ENCODE peak calls at places on chromosomes 12 and 14, in four cellular contexts. Z is RKO, H is adipocyte, C is posterior vena cava. D is an unnamed sample.

GRCh38 chr12:132610896-132611602 is 667 bp upstream of the LRCOL1 start:
- DNase-seq in Z (no peak), H (no peak), C (no peak), D (no peak)

GRCh38 chr12:5511644-5512584 is 80.0 kb downstream of the NTF3 start:
- DNase-seq in Z (no peak), H (peak), C (no peak), D (no peak)

GRCh38 chr12:108697905-108698304 is 33.4 kb downstream of the CORO1C start:
- DNase-seq in Z (no peak), H (no peak), C (no peak), D (no peak)

GRCh38 chr12:22518998-22519397 is 25.3 kb downstream of the C2CD5 start:
- DNase-seq in Z (no peak), H (no peak), C (no peak), D (no peak)

GRCh38 chr14:53032161-53032803 is 81.4 kb upstream of the FERMT2 start:
- DNase-seq in Z (peak), H (peak), C (no peak), D (peak)

GRCh38 chr14:54364555-54365415 is 32.0 kb upstream of the CDKN3 start:
- DNase-seq in Z (no peak), H (peak), C (peak), D (no peak)

GRCh38 chr12:49882248-49882850 is 21.4 kb downstream of the FAIM2 start:
- DNase-seq in Z (no peak), H (no peak), C (peak), D (no peak)

GRCh38 chr12:120800665-120801064 is 75.0 kb downstream of the ACADS start:
- DNase-seq in Z (no peak), H (no peak), C (no peak), D (no peak)

GRCh38 chr14:96349286-96350075 is 13.7 kb downstream of the ATG2B start:
- DNase-seq in Z (no peak), H (no peak), C (no peak), D (no peak)

GRCh38 chr12:80151131-80151530 is 51.8 kb downstream of the OTOGL start:
- DNase-seq in Z (no peak), H (no peak), C (no peak), D (no peak)

GRCh38 chr12:113874999-113875561 is 91.0 kb downstream of the RBM19 start:
- DNase-seq in Z (no peak), H (no peak), C (no peak), D (no peak)

GRCh38 chr14:36724162-36724561 is 62.5 kb downstream of the PAX9 start:
- DNase-seq in Z (no peak), H (no peak), C (no peak), D (no peak)

GRCh38 chr14:79044894-79045624 is 874.9 kb downstream of the NRXN3 start:
- DNase-seq in Z (peak), H (peak), C (no peak), D (no peak)

GRCh38 chr12:27779416-27779815 is 617 bp upstream of the KLHL42 start:
- DNase-seq in Z (peak), H (no peak), C (no peak), D (peak)

GRCh38 chr14:94673071-94673470 is 60.9 kb downstream of the SERPINA3 start:
- DNase-seq in Z (no peak), H (no peak), C (no peak), D (no peak)

GRCh38 chr14:96120392-96120791 is 81.2 kb downstream of the C14orf132 start:
- DNase-seq in Z (no peak), H (no peak), C (no peak), D (no peak)

GRCh38 chr12:57868870-57869609 is 22.5 kb upstream of the CTDSP2 start:
- DNase-seq in Z (no peak), H (no peak), C (peak), D (peak)

GRCh38 chr14:51066576-51066975 is 28.3 kb downstream of the TRIM9 start:
- DNase-seq in Z (no peak), H (no peak), C (no peak), D (no peak)

GRCh38 chr14:106877527-106877926 is 1351.1 kb downstream of the TMEM121 start:
- DNase-seq in Z (no peak), H (no peak), C (no peak), D (no peak)

GRCh38 chr14:84493779-84494178 is 1036.2 kb upstream of the FLRT2 start:
- DNase-seq in Z (no peak), H (no peak), C (no peak), D (no peak)

GRCh38 chr14:24071144-24071697 is at the start of gene CPNE6:
- DNase-seq in Z (no peak), H (no peak), C (peak), D (no peak)

GRCh38 chr14:93082576-93083001 is 33.1 kb downstream of the ITPK1 start:
- DNase-seq in Z (no peak), H (no peak), C (no peak), D (no peak)

GRCh38 chr14:81625343-81625742 is 91.7 kb upstream of the SEL1L start:
- DNase-seq in Z (peak), H (peak), C (no peak), D (peak)

GRCh38 chr12:65885312-65885711 is 61.0 kb downstream of the HMGA2 start:
- DNase-seq in Z (no peak), H (peak), C (no peak), D (no peak)

GRCh38 chr12:52291267-52291935 is at the start of gene KRT81:
- DNase-seq in Z (no peak), H (no peak), C (peak), D (no peak)

GRCh38 chr12:121812921-121813896 is 9.4 kb downstream of the SETD1B start:
- DNase-seq in Z (no peak), H (peak), C (peak), D (no peak)

GRCh38 chr12:98418357-98419075 is 96.9 kb upstream of the TMPO start:
- DNase-seq in Z (no peak), H (peak), C (peak), D (no peak)

GRCh38 chr14:98700748-98701147 is 571.2 kb downstream of the BCL11B start:
- DNase-seq in Z (no peak), H (no peak), C (no peak), D (no peak)

GRCh38 chr12:6563448-6564050 is 4.5 kb downstream of the NOP2 start:
- DNase-seq in Z (peak), H (peak), C (no peak), D (no peak)

GRCh38 chr12:47087088-47087688 is 7.4 kb upstream of the AMIGO2 start:
- DNase-seq in Z (no peak), H (peak), C (no peak), D (no peak)

GRCh38 chr14:99841436-99842071 is 48.3 kb downstream of the EML1 start:
- DNase-seq in Z (no peak), H (no peak), C (no peak), D (no peak)

GRCh38 chr14:38718519-38718918 is 384.5 kb downstream of the SEC23A start:
- DNase-seq in Z (no peak), H (no peak), C (no peak), D (no peak)

GRCh38 chr14:105168979-105169507 is 467 bp upstream of the JAG2 start:
- DNase-seq in Z (peak), H (peak), C (no peak), D (no peak)

GRCh38 chr14:99314623-99315022 is 42.6 kb upstream of the BCL11B start:
- DNase-seq in Z (no peak), H (no peak), C (peak), D (no peak)

GRCh38 chr14:64698899-64699298 is 5.3 kb upstream of the PLEKHG3 start:
- DNase-seq in Z (no peak), H (no peak), C (no peak), D (peak)

GRCh38 chr14:61703342-61704129 is 8.2 kb downstream of the HIF1A start:
- DNase-seq in Z (no peak), H (peak), C (no peak), D (no peak)

D was measured in hippocampal formation.